ENCODE peak calls at places on chromosome 7, in five cellular contexts. K, M, O, T and S are unnamed samples.

GRCh38 chr7:77427996-77428603 is 12.0 kb upstream of the GSAP start:
- DNase-seq in T (no peak), K (no peak), O (peak; percentile 98), M (no peak), S (no peak)

GRCh38 chr7:41130021-41130420 is 572.9 kb downstream of the INHBA start:
- DNase-seq in K (no peak), T (no peak), O (no peak), M (no peak), S (no peak)

GRCh38 chr7:135923700-135924261 is 53.4 kb downstream of the MTPN start:
- DNase-seq in K (no peak), O (peak; percentile 97), T (no peak), M (no peak), S (no peak)

GRCh38 chr7:27213150-27213903 is 13.4 kb upstream of the HOXA13 start:
- DNase-seq in O (no peak), M (no peak), K (peak; percentile 47), T (no peak), S (no peak)

GRCh38 chr7:1654738-1655490 is 15.2 kb upstream of the ELFN1 start:
- DNase-seq in T (no peak), K (no peak), M (no peak), O (no peak), S (no peak)

GRCh38 chr7:43302211-43302711 is 189.8 kb downstream of the HECW1 start:
- DNase-seq in K (no peak), T (no peak), O (peak; percentile 98), M (peak; percentile 26), S (no peak)

GRCh38 chr7:94417921-94418320 is 23.2 kb downstream of the COL1A2 start:
- DNase-seq in K (no peak), O (no peak), M (no peak), T (no peak), S (no peak)

GRCh38 chr7:37248396-37248836 is 200.2 kb downstream of the ELMO1 start:
- DNase-seq in K (no peak), O (no peak), M (no peak), T (no peak), S (no peak)

GRCh38 chr7:112567388-112567787 is 86.6 kb downstream of the LSMEM1 start:
- DNase-seq in O (no peak), T (no peak), M (no peak), K (no peak), S (no peak)

GRCh38 chr7:151773795-151774194 is 103.1 kb downstream of the PRKAG2 start:
- DNase-seq in T (no peak), K (no peak), O (no peak), M (no peak), S (no peak)

GRCh38 chr7:146956323-146956722 is 839.7 kb downstream of the CNTNAP2 start:
- DNase-seq in T (no peak), K (no peak), O (no peak), M (no peak), S (no peak)

GRCh38 chr7:155262010-155262409 is 35.7 kb upstream of the INSIG1 start:
- DNase-seq in O (no peak), K (no peak), T (no peak), M (no peak), S (no peak)

GRCh38 chr7:157253850-157254249 is 83.0 kb upstream of the DNAJB6 start:
- DNase-seq in M (no peak), T (no peak), K (no peak), O (no peak), S (no peak)

GRCh38 chr7:101169110-101169837 is 3.9 kb upstream of the VGF start:
- DNase-seq in T (no peak), K (no peak), O (peak; percentile 18), M (no peak), S (no peak)